ENCODE peak calls at places on chromosomes 6 and 20, in nine cellular contexts. Z is posterior cingulate gyrus, P is ureter, Q is suprapubic skin, U is cerebellar cortex, F is fibroblast of villous mesenchyme, L is A673, J is psoas muscle, D is GM04504. T is an unnamed sample.

GRCh38 chr6:56486681-56487080 is 156.0 kb downstream of the DST start:
- DNase-seq in Z (no peak), P (no peak), Q (no peak), U (no peak), F (no peak), L (no peak), J (no peak), D (no peak), T (no peak)

GRCh38 chr6:18861182-18861581 is 474.0 kb downstream of the RNF144B start:
- DNase-seq in Z (no peak), P (no peak), Q (no peak), U (no peak), F (no peak), L (no peak), J (no peak), D (no peak), T (no peak)

GRCh38 chr6:2127484-2127911 is 117.9 kb downstream of the GMDS start:
- DNase-seq in Z (no peak), P (peak), Q (peak), U (no peak), F (no peak), L (no peak), J (peak), D (no peak), T (no peak)

GRCh38 chr6:7138111-7138510 is 30.4 kb downstream of the RREB1 start:
- DNase-seq in Z (no peak), P (no peak), Q (no peak), U (no peak), F (no peak), L (no peak), J (no peak), D (no peak), T (no peak)

GRCh38 chr6:53244958-53245357 is 96.3 kb upstream of the GCM1 start:
- DNase-seq in Z (no peak), P (no peak), Q (no peak), U (no peak), F (no peak), L (no peak), J (no peak), D (no peak), T (no peak)

GRCh38 chr6:83474309-83474708 is 38.0 kb upstream of the PRSS35 start:
- DNase-seq in Z (no peak), P (no peak), Q (no peak), U (no peak), F (peak), L (peak), J (no peak), D (no peak), T (peak)

GRCh38 chr6:36844232-36845170 is 5.3 kb upstream of the CPNE5 start:
- DNase-seq in Z (no peak), P (no peak), Q (no peak), U (no peak), F (no peak), L (no peak), J (no peak), D (no peak), T (no peak)

GRCh38 chr6:71197770-71198169 is 90.8 kb upstream of the OGFRL1 start:
- DNase-seq in Z (no peak), P (no peak), Q (no peak), U (no peak), F (peak), L (peak), J (no peak), D (no peak), T (peak)

GRCh38 chr6:139369068-139369467 is 5.4 kb downstream of the CITED2 start:
- DNase-seq in Z (no peak), P (no peak), Q (no peak), U (peak), F (peak), L (peak), J (no peak), D (peak), T (peak)

GRCh38 chr6:145632971-145633370 is 102.3 kb downstream of the EPM2A start:
- DNase-seq in Z (no peak), P (no peak), Q (no peak), U (no peak), F (no peak), L (no peak), J (no peak), D (no peak), T (no peak)

GRCh38 chr20:37734228-37734980 is 40.6 kb downstream of the CTNNBL1 start:
- DNase-seq in Z (no peak), P (no peak), Q (no peak), U (peak), F (peak), L (no peak), J (no peak), D (peak), T (peak)

GRCh38 chr20:23286346-23286745 is 64.2 kb upstream of the NXT1 start:
- DNase-seq in Z (no peak), P (peak), Q (no peak), U (no peak), F (no peak), L (no peak), J (no peak), D (no peak), T (no peak)

GRCh38 chr6:157559201-157559756 is 178.3 kb downstream of the ZDHHC14 start:
- DNase-seq in Z (no peak), P (no peak), Q (no peak), U (peak), F (no peak), L (no peak), J (no peak), D (no peak), T (no peak)